ENCODE peak calls at places on chromosome 6, in eight cellular contexts. J is LNCaP clone FGC; S is A673; I is upper lobe of right lung; T is neural crest cell; D is cardiac muscle cell; X is activated CD8-positive, alpha-beta T cell treated with anti-CD3 and anti-CD28 coated beads for 36 hours; Q is GM12878. H is an unnamed sample.

GRCh38 chr6:92779758-92780157 is 639.6 kb downstream of the EPHA7 start:
- DNase-seq in J (peak; percentile 46), Q (no peak), S (peak; percentile 69), X (no peak), I (no peak), D (peak; percentile 78), T (no peak), H (no peak)

GRCh38 chr6:41371461-41371991 is 36.1 kb downstream of the NCR2 start:
- DNase-seq in D (peak; percentile 78), X (no peak), I (peak; percentile 73), T (peak; percentile 44), S (peak; percentile 52), Q (no peak), J (no peak), H (peak; percentile 15)

GRCh38 chr6:156729248-156729647 is 47.9 kb upstream of the ARID1B start:
- DNase-seq in X (no peak), D (no peak), J (no peak), Q (peak; percentile 36), I (no peak), S (no peak), T (no peak), H (peak; percentile 28)

GRCh38 chr6:26536571-26537159 is 1.5 kb upstream of the HMGN4 start:
- DNase-seq in T (no peak), J (no peak), X (peak; percentile 79), I (no peak), D (peak; percentile 30), Q (no peak), S (peak; percentile 72), H (peak; percentile 50)

GRCh38 chr6:72182337-72183246 is 296.2 kb downstream of the RIMS1 start:
- DNase-seq in Q (no peak), X (peak; percentile 8), I (peak; percentile 84), D (peak; percentile 65), J (peak; percentile 79), S (peak; percentile 39), T (peak; percentile 30), H (peak; percentile 21)

GRCh38 chr6:167717867-167718266 is 108.8 kb upstream of the AFDN start:
- DNase-seq in J (no peak), D (no peak), Q (no peak), I (no peak), X (no peak), T (no peak), S (no peak), H (no peak)

GRCh38 chr6:158149641-158150040 is 18.4 kb downstream of the SERAC1 start:
- DNase-seq in S (no peak), T (no peak), I (no peak), X (no peak), Q (no peak), D (no peak), J (no peak), H (no peak)

GRCh38 chr6:157649311-157650260 is 173.5 kb upstream of the SNX9 start:
- DNase-seq in T (no peak), S (no peak), I (peak; percentile 62), J (no peak), Q (no peak), X (no peak), D (no peak), H (no peak)

GRCh38 chr6:4268171-4268570 is 132.8 kb upstream of the ECI2 start:
- DNase-seq in S (no peak), X (no peak), I (no peak), T (no peak), Q (no peak), D (no peak), J (no peak), H (no peak)

GRCh38 chr6:19837511-19838441 is 606 bp downstream of the ID4 start:
- DNase-seq in Q (no peak), T (peak; percentile 36), D (peak; percentile 66), S (peak; percentile 68), I (peak; percentile 80), X (no peak), J (no peak), H (no peak)

GRCh38 chr6:85403331-85404015 is 46.4 kb upstream of the NT5E start:
- DNase-seq in I (no peak), S (peak; percentile 95), X (no peak), J (no peak), Q (no peak), T (no peak), D (no peak), H (no peak)

GRCh38 chr6:170073846-170074245 is 217.0 kb downstream of the DLL1 start:
- DNase-seq in Q (no peak), I (no peak), X (no peak), J (no peak), T (no peak), S (no peak), D (no peak), H (no peak)

GRCh38 chr6:107621216-107621940 is 131.5 kb downstream of the SOBP start:
- DNase-seq in S (peak; percentile 65), J (no peak), X (no peak), Q (no peak), D (no peak), I (no peak), T (no peak), H (no peak)

GRCh38 chr6:31060162-31060561 is 49.9 kb downstream of the MUC22 start:
- DNase-seq in X (no peak), D (no peak), S (no peak), T (no peak), Q (no peak), J (no peak), I (no peak), H (no peak)

GRCh38 chr6:41374618-41375590 is 39.5 kb downstream of the NCR2 start:
- DNase-seq in I (no peak), T (no peak), Q (no peak), J (no peak), X (no peak), D (peak; percentile 60), S (peak; percentile 25), H (no peak)

GRCh38 chr6:131982740-131983259 is 31.6 kb upstream of the CCN2 start:
- DNase-seq in T (no peak), Q (no peak), S (no peak), I (no peak), X (no peak), J (no peak), D (no peak), H (no peak)

GRCh38 chr6:19320066-19320465 is 517.1 kb upstream of the ID4 start:
- DNase-seq in S (no peak), I (no peak), T (no peak), D (no peak), X (no peak), Q (no peak), J (no peak), H (no peak)

DNA sequence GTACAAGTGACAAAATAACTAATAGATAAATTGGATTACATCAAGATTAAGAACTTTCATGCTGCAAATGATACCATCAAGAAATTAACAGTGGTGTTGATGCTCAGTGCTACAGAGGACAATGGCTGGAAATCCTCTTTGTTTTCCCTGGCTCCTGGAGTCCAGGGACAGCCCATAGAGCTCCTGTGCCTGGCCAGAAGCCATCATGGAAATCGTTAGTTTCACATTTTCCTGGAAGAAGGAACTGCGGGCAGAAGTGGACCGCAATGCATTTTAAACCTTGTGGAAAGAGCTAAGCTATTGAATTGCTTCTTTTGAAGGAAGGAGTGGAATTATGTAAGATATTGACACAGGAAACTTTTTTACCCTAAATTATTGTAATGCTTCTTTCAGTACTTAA is 276.0 kb downstream of the GJA1 start:
- DNase-seq in D (no peak), I (no peak), X (no peak), Q (no peak), S (no peak), T (no peak), J (no peak), H (no peak)
- TF ChIP-seq CTCF in D (no peak), I (no peak), X (no peak), Q (no peak), S (no peak), T (no peak), J (no peak), H (no peak)

GRCh38 chr6:147586044-147586443 is 77.6 kb downstream of the SAMD5 start:
- DNase-seq in J (peak; percentile 86), D (no peak), T (no peak), Q (no peak), I (no peak), S (no peak), X (no peak), H (no peak)

GRCh38 chr6:147579667-147580066 is 71.2 kb downstream of the SAMD5 start:
- DNase-seq in X (no peak), J (no peak), T (no peak), Q (no peak), D (no peak), I (no peak), S (no peak), H (no peak)

GRCh38 chr6:147585256-147585655 is 76.8 kb downstream of the SAMD5 start:
- DNase-seq in D (no peak), I (no peak), X (no peak), T (no peak), Q (no peak), S (no peak), J (no peak), H (no peak)
- TF ChIP-seq CTCF in D (no peak), I (no peak), X (no peak), T (peak; percentile 30), Q (no peak), S (peak; percentile 14), J (no peak), H (no peak)

GRCh38 chr6:27753668-27754407 is 158.4 kb downstream of the OR2B2 start:
- DNase-seq in T (peak; percentile 72), I (peak; percentile 86), S (peak; percentile 97), Q (peak; percentile 72), D (peak; percentile 95), J (peak; percentile 54), X (peak; percentile 88), H (peak; percentile 83)
- TF ChIP-seq CTCF in T (peak; percentile 33), I (no peak), S (peak; percentile 25), Q (peak; percentile 5), D (peak; percentile 9), J (peak; percentile 5), X (no peak), H (no peak)

GRCh38 chr6:16533721-16534136 is 227.5 kb downstream of the ATXN1 start:
- DNase-seq in I (no peak), D (no peak), X (no peak), J (no peak), S (no peak), T (no peak), Q (no peak), H (no peak)

GRCh38 chr6:16533210-16533609 is 228.1 kb downstream of the ATXN1 start:
- DNase-seq in I (no peak), S (no peak), Q (no peak), D (no peak), X (no peak), T (no peak), J (no peak), H (no peak)

GRCh38 chr6:16539086-16539931 is 222.0 kb downstream of the ATXN1 start:
- DNase-seq in I (no peak), S (no peak), X (no peak), D (no peak), Q (no peak), J (no peak), T (no peak), H (no peak)

GRCh38 chr6:16540804-16541752 is 220.2 kb downstream of the ATXN1 start:
- DNase-seq in X (no peak), J (no peak), Q (no peak), S (no peak), T (no peak), D (peak; percentile 14), I (no peak), H (no peak)

DNA sequence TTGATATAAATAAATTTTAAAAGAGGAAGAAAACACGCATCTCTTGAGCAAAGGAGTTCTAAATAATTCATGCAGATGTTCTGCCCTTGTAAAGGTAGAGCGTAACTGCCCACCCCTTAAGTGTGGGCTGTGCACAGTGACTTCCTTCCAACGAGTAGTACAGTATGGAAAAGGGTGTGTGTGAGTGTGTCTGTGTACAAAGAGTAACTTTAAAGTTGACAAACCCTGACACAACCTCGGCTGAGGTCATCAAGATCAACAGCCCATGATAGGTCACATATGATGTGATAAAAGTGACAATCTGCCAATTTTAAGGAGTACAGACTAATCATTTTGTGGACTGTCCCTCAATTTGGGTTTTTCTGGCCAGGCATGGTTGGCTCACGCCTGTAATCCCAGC is 225.7 kb downstream of the ATXN1 start:
- DNase-seq in I (no peak), S (no peak), X (no peak), T (no peak), J (no peak), D (no peak), Q (no peak), H (no peak)
- TF ChIP-seq CTCF in I (no peak), S (no peak), X (no peak), T (no peak), J (no peak), D (no peak), Q (no peak), H (no peak)